ENCODE peak calls at places on chromosomes 12 and 14, in five cellular contexts. X is left colon; P is endothelial cell; K is central memory CD8-positive, alpha-beta T cell; M is SK-N-DZ. Y is an unnamed sample.

GRCh38 chr14:106556665-106557289 is 1030.4 kb downstream of the TMEM121 start:
- DNase-seq in M (peak; percentile 31), X (peak; percentile 79), P (no peak), K (peak; percentile 65), Y (peak; percentile 69)

GRCh38 chr12:80056845-80057244 is 42.5 kb upstream of the OTOGL start:
- DNase-seq in P (no peak), K (no peak), M (no peak), X (no peak), Y (no peak)

GRCh38 chr14:56522403-56522802 is 57.2 kb upstream of the TMEM260 start:
- DNase-seq in M (no peak), X (no peak), K (no peak), P (no peak), Y (no peak)

GRCh38 chr12:94147991-94148840 is at the start of gene PLXNC1:
- DNase-seq in K (peak; percentile 33), X (peak; percentile 73), P (peak; percentile 47), M (peak; percentile 36), Y (peak; percentile 52)

GRCh38 chr12:50192908-50193307 is 25.7 kb upstream of the CERS5 start:
- DNase-seq in M (no peak), X (no peak), K (no peak), P (no peak), Y (no peak)

GRCh38 chr14:50475460-50475859 is 56.9 kb downstream of the MAP4K5 start:
- DNase-seq in X (no peak), M (no peak), P (no peak), K (no peak), Y (no peak)

GRCh38 chr12:34390171-34390841 is 368.0 kb downstream of the ALG10 start:
- DNase-seq in M (no peak), X (no peak), K (no peak), P (no peak), Y (no peak)

GRCh38 chr12:90028620-90029051 is 320.0 kb upstream of the ATP2B1 start:
- DNase-seq in K (no peak), P (no peak), M (peak; percentile 87), X (no peak), Y (no peak)

GRCh38 chr12:126772171-126772864 is 1494.7 kb upstream of the TMEM132C start:
- DNase-seq in X (peak; percentile 11), P (no peak), K (no peak), M (no peak), Y (peak; percentile 17)

GRCh38 chr14:99169776-99170356 is 102.1 kb downstream of the BCL11B start:
- DNase-seq in X (no peak), M (no peak), K (no peak), P (no peak), Y (no peak)

Y was measured in activated T-helper 1 cell treated with anti-CD3 and anti-CD28 coated beads, Interleukin-2, amount 50 U/mL, for 16 hours.